ENCODE peak calls at places on chromosomes 5 and 9, in five cellular contexts. K, E, T, I and Y are unnamed samples.

GRCh38 chr9:75615284-75615683 is 275.2 kb upstream of the PCSK5 start:
- DNase-seq in E (no peak), T (no peak), I (no peak), K (no peak), Y (no peak)

GRCh38 chr9:2809692-2810423 is 34.0 kb downstream of the PUM3 start:
- DNase-seq in E (no peak), K (peak; percentile 98), I (peak; percentile 52), T (no peak), Y (no peak)

GRCh38 chr5:56328753-56329560 is 95.8 kb upstream of the ANKRD55 start:
- DNase-seq in K (no peak), E (no peak), T (no peak), I (peak; percentile 53), Y (no peak)

GRCh38 chr5:44160443-44160842 is 228.8 kb downstream of the FGF10 start:
- DNase-seq in T (no peak), I (no peak), K (no peak), E (no peak), Y (no peak)

GRCh38 chr5:135880801-135881200 is 14.8 kb downstream of the IL9 start:
- DNase-seq in K (no peak), E (no peak), I (no peak), T (no peak), Y (no peak)

GRCh38 chr5:89729623-89730390 is 679.7 kb downstream of the CETN3 start:
- DNase-seq in K (peak; percentile 3), I (no peak), E (no peak), T (no peak), Y (no peak)

GRCh38 chr5:132464155-132464939 is 26.2 kb downstream of the IRF1 start:
- DNase-seq in T (no peak), E (peak; percentile 38), K (peak; percentile 43), I (no peak), Y (peak; percentile 63)

GRCh38 chr9:77589046-77589795 is 58.9 kb downstream of the GNA14 start:
- DNase-seq in I (no peak), K (no peak), E (peak; percentile 45), T (no peak), Y (no peak)

GRCh38 chr5:106195679-106196078 is 1475.1 kb downstream of the EFNA5 start:
- DNase-seq in I (no peak), T (no peak), E (no peak), K (no peak), Y (no peak)

GRCh38 chr9:123456011-123456410 is 100.0 kb downstream of the CRB2 start:
- DNase-seq in E (no peak), I (no peak), K (no peak), T (no peak), Y (peak; percentile 69)

GRCh38 chr9:129102791-129103594 is 7.6 kb downstream of the CRAT start:
- DNase-seq in I (no peak), T (peak; percentile 67), E (no peak), K (peak; percentile 55), Y (peak; percentile 65)

GRCh38 chr5:180097163-180097894 is 25.8 kb upstream of the RNF130 start:
- DNase-seq in T (no peak), I (no peak), K (no peak), E (no peak), Y (no peak)

GRCh38 chr9:130535818-130536521 is 43.4 kb upstream of the FUBP3 start:
- DNase-seq in E (no peak), K (peak; percentile 39), I (no peak), T (no peak), Y (no peak)

GRCh38 chr5:142664067-142664466 is 21.8 kb downstream of the FGF1 start:
- DNase-seq in I (no peak), T (no peak), E (no peak), K (no peak), Y (no peak)

GRCh38 chr5:59923465-59923864 is 29.9 kb upstream of the PDE4D start:
- DNase-seq in K (peak; percentile 55), I (no peak), T (no peak), E (no peak), Y (no peak)

GRCh38 chr9:135032041-135032835 is 55.2 kb upstream of the OLFM1 start:
- DNase-seq in T (no peak), E (no peak), K (no peak), I (no peak), Y (peak; percentile 26)

GRCh38 chr5:145463634-145464033 is 371.5 kb downstream of the PRELID2 start:
- DNase-seq in K (peak; percentile 6), I (no peak), T (no peak), E (no peak), Y (no peak)

GRCh38 chr5:59533730-59534108 is 359.8 kb downstream of the PDE4D start:
- DNase-seq in T (no peak), I (no peak), E (no peak), K (no peak), Y (no peak)

GRCh38 chr5:16856531-16856930 is 79.6 kb downstream of the MYO10 start:
- DNase-seq in I (peak; percentile 77), K (peak; percentile 60), T (no peak), E (no peak), Y (no peak)

GRCh38 chr9:123929177-123929869 is 603 bp downstream of the DENND1A start:
- DNase-seq in I (no peak), E (peak; percentile 49), T (no peak), K (no peak), Y (peak; percentile 70)

GRCh38 chr9:136645903-136646754 is 16.6 kb upstream of the EGFL7 start:
- DNase-seq in T (peak; percentile 53), K (no peak), I (no peak), E (no peak), Y (no peak)

GRCh38 chr9:20606637-20607036 is 15.7 kb downstream of the MLLT3 start:
- DNase-seq in I (no peak), E (no peak), K (no peak), T (no peak), Y (no peak)

GRCh38 chr5:132253008-132253441 is 4.5 kb upstream of the PDLIM4 start:
- DNase-seq in E (no peak), K (no peak), T (no peak), I (no peak), Y (peak; percentile 32)

GRCh38 chr5:54296386-54296785 is 14.0 kb downstream of the ARL15 start:
- DNase-seq in T (no peak), K (no peak), I (no peak), E (peak; percentile 36), Y (no peak)

GRCh38 chr5:119218830-119219782 is 136.7 kb upstream of the TNFAIP8 start:
- DNase-seq in E (no peak), K (no peak), I (no peak), T (no peak), Y (no peak)

GRCh38 chr9:35891649-35892048 is 14.4 kb upstream of the HRCT1 start:
- DNase-seq in E (no peak), T (no peak), K (peak; percentile 36), I (no peak), Y (no peak)

GRCh38 chr5:167296056-167296455 is 995.4 kb upstream of the WWC1 start:
- DNase-seq in K (no peak), T (no peak), I (no peak), E (no peak), Y (no peak)

GRCh38 chr9:109248133-109248581 is 72.7 kb downstream of the EPB41L4B start:
- DNase-seq in T (no peak), I (no peak), E (no peak), K (peak; percentile 64), Y (no peak)

GRCh38 chr5:97425511-97425910 is 242.5 kb upstream of the RIOK2 start:
- DNase-seq in E (no peak), T (no peak), K (no peak), I (no peak), Y (no peak)

DNA sequence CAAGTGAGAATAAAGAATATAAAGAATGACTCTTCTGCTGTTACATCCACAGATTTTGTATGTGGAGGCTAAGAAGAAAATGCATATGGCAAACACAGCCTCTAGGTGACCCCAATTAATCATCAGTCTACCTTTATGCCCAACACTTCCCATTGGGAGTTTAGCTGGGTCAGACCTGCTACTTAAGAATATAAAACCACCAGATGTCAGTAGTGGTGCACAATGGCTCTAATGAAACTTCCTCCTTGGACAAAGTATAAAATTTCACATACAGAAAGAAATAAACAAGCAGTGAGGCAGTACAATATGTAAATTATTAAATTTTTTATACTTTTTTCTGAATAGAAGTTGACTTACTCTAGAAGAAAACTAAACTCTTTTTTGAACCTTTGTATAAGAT is 539.9 kb downstream of the BRINP1 start:
- DNase-seq in E (no peak), I (peak; percentile 10), K (peak; percentile 36), T (no peak), Y (no peak)
- TF ChIP-seq CTCF in E (peak; percentile 43), I (peak; percentile 57), K (peak; percentile 65), T (peak; percentile 67), Y (no peak)

GRCh38 chr5:75152861-75153260 is 83.8 kb downstream of the ANKRD31 start:
- DNase-seq in K (no peak), E (no peak), T (no peak), I (no peak), Y (no peak)

DNA sequence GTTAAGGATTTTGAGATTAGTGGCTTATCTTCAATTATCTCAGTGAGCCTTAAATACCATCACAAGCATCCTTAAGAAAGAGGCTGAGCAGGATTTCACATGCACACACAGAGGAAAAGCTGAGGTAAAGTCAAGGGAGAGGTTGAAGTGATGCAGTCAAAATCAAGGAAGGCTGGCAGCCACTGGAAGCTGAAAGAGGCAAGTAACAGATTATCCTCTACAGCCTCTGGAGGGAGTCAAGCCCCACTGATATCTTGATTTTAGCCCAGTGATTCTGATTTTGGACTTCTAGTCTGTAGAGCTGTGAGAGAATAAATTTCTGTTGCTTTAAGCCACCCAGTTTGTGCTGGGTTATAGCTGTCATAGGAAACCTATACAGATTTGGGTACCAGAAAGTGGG is 80.1 kb downstream of the ANKRD31 start:
- DNase-seq in I (no peak), E (no peak), K (no peak), T (no peak), Y (no peak)
- TF ChIP-seq CTCF in I (peak; percentile 21), E (no peak), K (peak; percentile 28), T (no peak), Y (peak; percentile 45)

GRCh38 chr9:138022121-138022741 is 144.6 kb downstream of the CACNA1B start:
- DNase-seq in T (no peak), I (no peak), E (no peak), K (no peak), Y (peak; percentile 4)
- TF ChIP-seq CTCF in T (no peak), I (peak; percentile 33), E (no peak), K (no peak), Y (no peak)

GRCh38 chr9:4849364-4849763 is 56.6 kb downstream of the RCL1 start:
- DNase-seq in I (no peak), E (no peak), K (no peak), T (no peak), Y (no peak)
- TF ChIP-seq CTCF in I (no peak), E (no peak), K (no peak), T (peak; percentile 7), Y (peak; percentile 58)

DNA sequence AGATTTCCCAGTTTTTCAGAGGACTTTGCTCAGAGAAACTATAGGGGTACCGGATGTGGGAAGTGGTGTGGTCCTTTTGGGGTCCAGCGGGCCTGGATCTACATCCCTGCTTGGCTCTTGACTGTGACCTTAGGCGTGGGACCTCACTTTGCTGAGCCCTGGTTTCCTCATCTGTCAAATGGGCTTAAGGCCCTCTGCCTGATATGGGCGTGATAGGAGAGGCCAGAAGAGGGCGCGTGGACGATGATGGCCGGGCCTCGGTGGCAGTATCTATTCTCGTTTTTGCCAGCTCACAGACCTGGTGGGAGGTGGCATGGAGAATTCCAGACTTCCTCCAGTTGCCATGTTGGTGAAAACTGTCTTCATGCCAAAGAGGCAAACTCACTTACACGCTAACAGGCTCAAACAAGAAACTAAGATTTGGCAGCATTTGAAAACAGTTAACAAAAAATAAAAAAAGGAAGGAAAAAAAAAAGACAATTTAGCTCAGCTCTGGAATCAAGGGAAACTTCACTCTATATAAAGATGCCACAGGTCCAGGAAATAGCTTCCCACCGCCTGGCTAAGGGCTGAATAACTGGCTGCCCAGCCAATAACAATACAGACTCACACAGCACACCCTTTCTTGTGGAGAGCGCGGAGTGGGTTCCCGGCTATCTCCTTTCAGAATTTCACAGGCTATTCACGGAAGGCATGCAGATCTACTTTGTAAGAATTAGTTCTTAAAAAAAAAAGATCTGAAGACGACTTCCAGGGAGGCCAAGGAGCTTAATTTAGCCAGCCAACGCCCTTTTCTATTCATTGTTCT is 1.7 kb downstream of the SH3PXD2B start:
- DNase-seq in K (peak; percentile 71), I (no peak), T (no peak), E (no peak), Y (no peak)
- TF ChIP-seq CTCF in K (peak; percentile 27), I (no peak), T (no peak), E (no peak), Y (no peak)